ENCODE peak calls at places on chromosomes 16 and 17, in seven cellular contexts. S is Panc1, U is ascending aorta, M is psoas muscle, A is heart right ventricle, I is pancreas, P is right atrium auricular region. T is an unnamed sample. For H3K27me3, the result is how much of the 10 kb centered on the place peaks cover.

GRCh38 chr16:71732587-71732986 is 8.1 kb upstream of the PHLPP2 start:
- DNase-seq in S (no peak), U (no peak), M (no peak), A (no peak), I (no peak), P (no peak), T (no peak)

GRCh38 chr16:2171601-2172178 is 16.1 kb downstream of the TRAF7 start:
- DNase-seq in S (no peak), U (no peak), M (no peak), A (no peak), I (no peak), P (no peak), T (no peak)

GRCh38 chr16:69833791-69834282 is 71.7 kb downstream of the WWP2 start:
- DNase-seq in S (no peak), U (no peak), M (no peak), A (no peak), I (peak), P (no peak), T (no peak)

GRCh38 chr16:15874745-15875314 is 13.6 kb downstream of the CEP20 start:
- DNase-seq in S (peak), U (no peak), M (peak), A (peak), I (peak), P (peak), T (peak)

GRCh38 chr17:19812407-19812806 is 55.3 kb downstream of the ULK2 start:
- DNase-seq in S (no peak), U (no peak), M (no peak), A (no peak), I (no peak), P (no peak), T (no peak)

GRCh38 chr17:12140685-12141084 is 120.0 kb downstream of the MAP2K4 start:
- DNase-seq in S (no peak), U (no peak), M (no peak), A (no peak), I (no peak), P (no peak), T (no peak)

GRCh38 chr17:69430488-69430887 is 16.0 kb downstream of the MAP2K6 start:
- DNase-seq in S (no peak), U (no peak), M (no peak), A (no peak), I (no peak), P (no peak), T (no peak)

GRCh38 chr16:71320021-71320420 is 30.8 kb upstream of the CMTR2 start:
- DNase-seq in S (no peak), U (no peak), M (no peak), A (no peak), I (no peak), P (no peak), T (no peak)

GRCh38 chr17:69065113-69065512 is 4.4 kb upstream of the ABCA9 start:
- DNase-seq in S (no peak), U (no peak), M (no peak), A (no peak), I (no peak), P (no peak), T (no peak)

GRCh38 chr16:66262253-66263167 is 104.0 kb upstream of the CDH5 start:
- DNase-seq in S (no peak), U (no peak), M (peak), A (peak), I (no peak), P (peak), T (peak)

DNA sequence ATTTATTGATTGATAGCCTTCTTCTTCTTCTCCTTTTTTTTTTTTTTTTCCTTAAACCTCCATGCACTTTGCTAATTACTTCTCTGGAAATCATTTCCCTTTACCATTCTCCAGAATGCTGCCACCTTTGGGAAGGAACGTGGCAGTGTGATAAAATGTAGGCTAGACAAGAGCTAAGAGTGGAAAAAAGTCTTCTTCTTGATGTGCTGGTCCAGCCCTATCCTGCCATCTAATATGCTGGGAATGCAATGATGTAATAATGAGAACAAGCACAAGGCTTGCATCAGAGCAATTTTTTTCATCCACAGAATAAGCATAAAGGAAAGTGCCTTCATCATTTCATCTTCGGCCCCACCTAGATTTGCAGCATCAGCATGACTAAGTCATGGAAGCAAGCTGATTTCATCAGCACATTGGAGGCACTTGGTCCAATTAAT is 128.7 kb upstream of the ZFHX3 start:
- DNase-seq in S (peak), U (no peak), M (no peak), A (no peak), I (no peak), P (no peak), T (peak)
- TF ChIP-seq CTCF in S (peak), U (peak), M (peak), A (peak), I (no peak), P (no peak), T (peak)

DNA sequence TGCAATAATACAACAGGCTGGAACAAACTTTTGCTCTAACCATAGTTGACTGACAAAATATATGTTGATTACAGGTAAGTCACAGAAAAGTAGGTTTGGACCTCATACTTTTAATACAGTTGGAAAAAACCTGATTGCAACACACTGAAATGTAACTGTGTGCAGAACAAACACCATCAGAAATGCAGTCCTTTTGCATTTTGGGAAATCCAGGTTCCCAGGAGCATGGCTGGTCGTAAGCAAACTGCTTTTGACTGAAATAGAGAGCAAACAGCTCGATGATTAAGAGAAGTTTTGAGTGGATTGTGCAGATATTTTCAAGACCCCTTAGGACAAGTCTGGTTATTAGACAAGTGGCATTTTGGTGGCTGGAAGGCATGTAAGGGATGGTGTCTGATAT is 8.0 kb downstream of the IGF2BP1 start:
- DNase-seq in S (no peak), U (no peak), M (no peak), A (no peak), I (no peak), P (no peak), T (no peak)
- H3K27me3 ChIP-seq in S (under half), U (under half), M (under half), A (half or more), I (half or more), P (under half), T (under half)

GRCh38 chr16:11439790-11440656 is 94.8 kb downstream of the RMI2 start:
- DNase-seq in S (no peak), U (no peak), M (no peak), A (no peak), I (no peak), P (no peak), T (no peak)
- TF ChIP-seq CTCF in S (no peak), U (no peak), M (no peak), A (no peak), I (no peak), P (no peak), T (no peak)

GRCh38 chr16:87597324-87597830 is 4.9 kb upstream of the JPH3 start:
- DNase-seq in S (no peak), U (no peak), M (no peak), A (no peak), I (no peak), P (no peak), T (no peak)

GRCh38 chr16:87598431-87598830 is 3.9 kb upstream of the JPH3 start:
- DNase-seq in S (no peak), U (no peak), M (no peak), A (no peak), I (no peak), P (no peak), T (no peak)

GRCh38 chr16:87592018-87592712 is 10.1 kb upstream of the JPH3 start:
- DNase-seq in S (no peak), U (no peak), M (no peak), A (no peak), I (no peak), P (no peak), T (no peak)

GRCh38 chr16:87595712-87596111 is 6.6 kb upstream of the JPH3 start:
- DNase-seq in S (no peak), U (no peak), M (no peak), A (no peak), I (no peak), P (no peak), T (no peak)

DNA sequence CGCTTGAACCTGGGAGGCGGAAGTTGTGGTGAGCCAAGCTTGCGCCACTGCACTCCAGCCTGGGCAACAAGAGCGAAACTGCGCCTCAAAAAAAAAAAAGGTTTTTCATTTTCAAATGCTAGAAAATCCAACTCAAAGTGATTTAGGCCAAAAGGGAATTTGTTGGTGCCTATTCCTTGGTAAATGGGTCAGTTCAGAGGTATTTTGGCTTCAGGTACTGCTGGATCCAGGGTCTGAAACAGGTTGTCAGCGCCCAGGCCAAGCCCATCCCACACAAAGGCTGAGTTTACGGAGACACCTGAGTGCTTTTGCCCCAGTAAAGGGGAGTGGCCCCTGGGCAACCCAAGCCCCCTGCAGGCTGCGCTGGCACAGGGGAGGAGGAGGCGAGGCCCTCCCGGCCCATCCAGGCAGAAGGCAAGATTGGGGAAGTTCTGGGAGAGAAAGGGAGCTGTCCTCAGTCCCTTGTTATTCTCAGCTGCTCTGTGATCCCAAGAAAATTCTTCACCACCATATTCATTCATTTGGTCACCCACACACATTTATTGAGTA is 8.5 kb upstream of the JPH3 start:
- DNase-seq in S (no peak), U (no peak), M (no peak), A (no peak), I (no peak), P (no peak), T (no peak)
- H3K27me3 ChIP-seq in S (under half), U (under half), M (under half), A (under half), I (under half), P (under half), T (under half)

DNA sequence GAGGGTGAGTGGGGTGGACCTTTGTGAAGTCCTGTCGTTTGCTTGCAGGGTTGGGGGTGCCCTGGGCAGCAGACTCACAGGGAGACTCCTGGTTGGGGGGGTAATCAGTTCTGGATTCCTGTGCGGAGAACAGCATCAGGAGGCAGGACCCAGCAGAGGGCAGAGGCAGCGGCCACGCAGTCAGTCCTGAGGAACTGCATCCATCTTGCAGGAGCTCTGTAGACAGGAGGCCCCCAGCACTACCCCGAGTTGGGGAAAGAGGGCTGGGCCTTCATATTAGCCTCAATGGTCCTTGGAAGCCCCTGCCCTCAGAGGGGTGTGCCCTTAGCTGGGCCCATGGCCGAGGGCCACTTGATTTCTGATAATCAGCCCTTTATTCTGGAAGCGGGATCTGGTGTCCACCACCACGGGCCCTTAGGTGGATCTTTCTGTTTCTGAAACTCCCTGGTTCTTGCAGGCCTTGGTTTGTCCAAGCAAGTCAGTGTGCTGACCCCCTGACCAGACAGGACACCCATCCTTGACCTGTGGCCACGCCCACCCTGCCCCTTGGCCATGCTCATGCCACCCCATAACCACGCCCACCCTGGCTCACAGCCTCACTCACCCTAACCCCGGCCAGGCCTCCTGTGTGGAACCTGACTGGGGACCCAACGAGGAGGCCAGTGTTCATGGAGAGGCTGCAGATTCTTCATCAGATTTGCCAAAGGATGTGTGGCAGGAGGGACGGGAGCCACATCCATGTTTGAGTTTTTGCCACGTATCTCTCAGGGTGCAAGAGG is 73.5 kb upstream of the CBX4 start:
- DNase-seq in S (no peak), U (no peak), M (peak), A (no peak), I (no peak), P (no peak), T (no peak)
- TF ChIP-seq CTCF in S (no peak), U (no peak), M (no peak), A (no peak), I (no peak), P (no peak), T (no peak)

DNA sequence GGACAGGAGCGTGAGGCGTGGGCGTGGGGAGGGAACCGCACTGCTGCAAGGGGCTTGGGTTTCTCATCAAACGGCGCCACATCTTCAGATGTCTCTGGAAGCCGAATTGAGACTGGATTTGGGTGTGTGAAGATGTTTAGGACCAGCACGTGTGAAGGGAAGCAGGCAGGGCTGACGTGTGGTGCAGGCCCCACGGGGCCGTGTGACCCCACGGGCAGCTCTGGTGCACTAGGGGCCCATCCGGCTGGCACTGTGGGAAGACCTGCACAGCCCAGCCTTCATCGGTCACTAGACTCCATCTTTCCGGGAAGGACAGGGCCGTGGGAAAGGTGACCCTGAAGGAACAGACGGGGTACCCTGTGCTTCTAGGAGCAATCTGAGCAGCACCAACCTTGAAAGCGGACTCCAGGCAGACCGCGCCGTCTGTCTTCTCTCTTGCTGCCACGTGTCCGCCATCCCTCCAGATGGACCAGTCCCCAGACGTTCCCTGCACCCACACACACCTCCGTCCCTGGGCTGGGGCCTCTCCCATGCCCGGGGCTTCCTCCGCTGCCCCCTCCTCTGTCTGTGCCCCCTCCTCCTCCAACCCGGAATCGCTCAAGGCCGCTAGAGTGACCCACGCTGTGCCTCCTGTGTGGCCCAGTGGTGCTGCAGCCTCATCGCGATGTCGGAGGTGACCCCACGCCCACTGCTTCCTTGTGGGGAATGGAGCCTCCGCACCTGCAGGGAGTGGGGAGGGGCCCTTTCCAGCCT is 23.4 kb upstream of the CBFA2T3 start:
- DNase-seq in S (no peak), U (no peak), M (no peak), A (no peak), I (no peak), P (no peak), T (no peak)
- H3K27me3 ChIP-seq in S (under half), U (under half), M (under half), A (half or more), I (under half), P (under half), T (under half)

GRCh38 chr16:74716355-74716754 is 15.7 kb upstream of the MLKL start:
- DNase-seq in S (no peak), U (no peak), M (no peak), A (no peak), I (no peak), P (no peak), T (no peak)

GRCh38 chr16:74713325-74713724 is 12.7 kb upstream of the MLKL start:
- DNase-seq in S (no peak), U (no peak), M (no peak), A (no peak), I (no peak), P (no peak), T (no peak)

GRCh38 chr16:74711938-74712337 is 11.3 kb upstream of the MLKL start:
- DNase-seq in S (no peak), U (no peak), M (no peak), A (no peak), I (no peak), P (no peak), T (no peak)

GRCh38 chr16:74710401-74710800 is 9.7 kb upstream of the MLKL start:
- DNase-seq in S (no peak), U (no peak), M (no peak), A (no peak), I (no peak), P (no peak), T (no peak)

GRCh38 chr16:74713876-74714275 is 13.2 kb upstream of the MLKL start:
- DNase-seq in S (no peak), U (no peak), M (no peak), A (no peak), I (no peak), P (no peak), T (no peak)
- TF ChIP-seq CTCF in S (no peak), U (no peak), M (no peak), A (no peak), I (no peak), P (no peak), T (no peak)

DNA sequence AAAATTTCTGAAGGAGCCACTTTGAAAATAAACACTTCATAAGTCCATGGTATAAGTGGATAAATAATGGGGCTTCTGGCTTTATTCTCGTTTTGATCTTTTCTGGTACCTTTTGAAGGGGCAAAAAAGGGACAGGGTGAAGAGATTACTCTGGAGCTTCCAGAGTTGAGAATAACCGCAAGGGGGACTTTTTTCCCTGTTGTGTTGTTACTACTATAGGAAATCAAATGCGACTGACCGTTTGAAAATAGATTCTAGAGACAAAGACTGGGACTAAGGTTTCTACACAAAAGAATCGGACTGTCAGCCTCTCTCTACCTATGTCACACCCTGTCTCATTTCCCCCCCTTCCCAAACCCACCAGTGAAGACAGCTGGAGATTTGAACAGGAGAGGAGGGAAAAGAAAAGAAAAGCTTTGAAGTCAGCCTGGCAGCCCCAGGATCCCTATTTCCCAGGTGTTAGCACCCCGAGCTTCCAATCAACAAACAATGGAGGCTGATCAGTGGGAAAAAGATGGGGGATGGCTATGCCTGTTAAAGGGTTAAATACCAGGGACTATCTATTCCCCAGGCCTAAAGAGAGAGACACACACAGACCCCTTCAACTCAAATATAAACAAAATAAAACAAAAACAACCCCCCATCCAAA is 8.3 kb downstream of the HOXB4 start:
- DNase-seq in S (no peak), U (no peak), M (no peak), A (no peak), I (no peak), P (no peak), T (no peak)
- H3K27me3 ChIP-seq in S (under half), U (under half), M (under half), A (half or more), I (under half), P (under half), T (half or more)

GRCh38 chr17:21039839-21040575 is 2.8 kb downstream of the USP22 start:
- DNase-seq in S (no peak), U (no peak), M (peak), A (no peak), I (no peak), P (no peak), T (peak)
- TF ChIP-seq CTCF in S (peak), U (peak), M (peak), A (peak), I (no peak), P (peak), T (peak)

GRCh38 chr17:77859035-77859360 is 99.5 kb upstream of the TNRC6C start:
- DNase-seq in S (no peak), U (no peak), M (no peak), A (peak), I (no peak), P (no peak), T (no peak)
- H3K27me3 ChIP-seq in S (under half), U (under half), M (under half), A (under half), I (under half), P (under half), T (under half)